ENCODE peak calls at places on chromosomes 16 and 17, in seven cellular contexts. One of them, this sample, is unnamed.

GRCh38 chr16:87145181-87146176 is 171.7 kb downstream of the C16orf95 start:
- DNase-seq in stimulated activated CD8-positive, alpha-beta memory T cell treated with anti-CD3 and anti-CD28 coated beads, Interleukin-7, amount 100 ng/mL, for 48 hours: no peak
- DNase-seq in T-helper 9 cell: no peak
- DNase-seq in NCI-H510A treated with DMSO at 0.1 percent for 48 hours: no peak
- DNase-seq in NCI-H748 treated with DMSO at 0.1 percent for 48 hours: no peak
- DNase-seq in H4: peak
- DNase-seq in uterus: no peak
- DNase-seq in this sample: no peak

GRCh38 chr17:2799653-2800052 is 3.4 kb downstream of the RAP1GAP2 start:
- DNase-seq in stimulated activated CD8-positive, alpha-beta memory T cell treated with anti-CD3 and anti-CD28 coated beads, Interleukin-7, amount 100 ng/mL, for 48 hours: no peak
- DNase-seq in T-helper 9 cell: no peak
- DNase-seq in NCI-H510A treated with DMSO at 0.1 percent for 48 hours: no peak
- DNase-seq in NCI-H748 treated with DMSO at 0.1 percent for 48 hours: no peak
- DNase-seq in H4: no peak
- DNase-seq in uterus: no peak
- DNase-seq in this sample: no peak

GRCh38 chr17:50240876-50241275 is 33.4 kb upstream of the TMEM92 start:
- DNase-seq in stimulated activated CD8-positive, alpha-beta memory T cell treated with anti-CD3 and anti-CD28 coated beads, Interleukin-7, amount 100 ng/mL, for 48 hours: no peak
- DNase-seq in T-helper 9 cell: no peak
- DNase-seq in NCI-H510A treated with DMSO at 0.1 percent for 48 hours: no peak
- DNase-seq in NCI-H748 treated with DMSO at 0.1 percent for 48 hours: no peak
- DNase-seq in H4: no peak
- DNase-seq in uterus: no peak
- DNase-seq in this sample: no peak

GRCh38 chr17:36673637-36674277 is 72.4 kb downstream of the MRM1 start:
- DNase-seq in stimulated activated CD8-positive, alpha-beta memory T cell treated with anti-CD3 and anti-CD28 coated beads, Interleukin-7, amount 100 ng/mL, for 48 hours: no peak
- DNase-seq in T-helper 9 cell: no peak
- DNase-seq in NCI-H510A treated with DMSO at 0.1 percent for 48 hours: no peak
- DNase-seq in NCI-H748 treated with DMSO at 0.1 percent for 48 hours: no peak
- DNase-seq in H4: no peak
- DNase-seq in uterus: no peak
- DNase-seq in this sample: no peak

GRCh38 chr16:90015586-90016338 is 3.5 kb downstream of the DBNDD1 start:
- DNase-seq in stimulated activated CD8-positive, alpha-beta memory T cell treated with anti-CD3 and anti-CD28 coated beads, Interleukin-7, amount 100 ng/mL, for 48 hours: no peak
- DNase-seq in T-helper 9 cell: no peak
- DNase-seq in NCI-H510A treated with DMSO at 0.1 percent for 48 hours: no peak
- DNase-seq in NCI-H748 treated with DMSO at 0.1 percent for 48 hours: no peak
- DNase-seq in H4: no peak
- DNase-seq in uterus: no peak
- DNase-seq in this sample: no peak

GRCh38 chr17:364308-364707 is 11.7 kb upstream of the RPH3AL start:
- DNase-seq in stimulated activated CD8-positive, alpha-beta memory T cell treated with anti-CD3 and anti-CD28 coated beads, Interleukin-7, amount 100 ng/mL, for 48 hours: no peak
- DNase-seq in T-helper 9 cell: no peak
- DNase-seq in NCI-H510A treated with DMSO at 0.1 percent for 48 hours: no peak
- DNase-seq in NCI-H748 treated with DMSO at 0.1 percent for 48 hours: no peak
- DNase-seq in H4: no peak
- DNase-seq in uterus: no peak
- DNase-seq in this sample: no peak

GRCh38 chr16:19559242-19559910 is 3.9 kb downstream of the VPS35L start:
- DNase-seq in stimulated activated CD8-positive, alpha-beta memory T cell treated with anti-CD3 and anti-CD28 coated beads, Interleukin-7, amount 100 ng/mL, for 48 hours: no peak
- DNase-seq in T-helper 9 cell: peak
- DNase-seq in NCI-H510A treated with DMSO at 0.1 percent for 48 hours: peak
- DNase-seq in NCI-H748 treated with DMSO at 0.1 percent for 48 hours: peak
- DNase-seq in H4: peak
- DNase-seq in uterus: no peak
- DNase-seq in this sample: peak

GRCh38 chr17:54527941-54528340 is 372.7 kb upstream of the TOM1L1 start:
- DNase-seq in stimulated activated CD8-positive, alpha-beta memory T cell treated with anti-CD3 and anti-CD28 coated beads, Interleukin-7, amount 100 ng/mL, for 48 hours: no peak
- DNase-seq in T-helper 9 cell: no peak
- DNase-seq in NCI-H510A treated with DMSO at 0.1 percent for 48 hours: no peak
- DNase-seq in NCI-H748 treated with DMSO at 0.1 percent for 48 hours: no peak
- DNase-seq in H4: no peak
- DNase-seq in uterus: no peak
- DNase-seq in this sample: no peak

GRCh38 chr16:57319646-57320045 is 35.2 kb upstream of the PLLP start:
- DNase-seq in stimulated activated CD8-positive, alpha-beta memory T cell treated with anti-CD3 and anti-CD28 coated beads, Interleukin-7, amount 100 ng/mL, for 48 hours: no peak
- DNase-seq in T-helper 9 cell: no peak
- DNase-seq in NCI-H510A treated with DMSO at 0.1 percent for 48 hours: no peak
- DNase-seq in NCI-H748 treated with DMSO at 0.1 percent for 48 hours: no peak
- DNase-seq in H4: no peak
- DNase-seq in uterus: no peak
- DNase-seq in this sample: no peak

GRCh38 chr16:1428511-1428910 is 2.4 kb upstream of the PERCC1 start:
- DNase-seq in stimulated activated CD8-positive, alpha-beta memory T cell treated with anti-CD3 and anti-CD28 coated beads, Interleukin-7, amount 100 ng/mL, for 48 hours: no peak
- DNase-seq in T-helper 9 cell: no peak
- DNase-seq in NCI-H510A treated with DMSO at 0.1 percent for 48 hours: no peak
- DNase-seq in NCI-H748 treated with DMSO at 0.1 percent for 48 hours: no peak
- DNase-seq in H4: no peak
- DNase-seq in uterus: no peak
- DNase-seq in this sample: no peak

GRCh38 chr17:13751485-13751793 is 149.7 kb upstream of the HS3ST3A1 start:
- DNase-seq in stimulated activated CD8-positive, alpha-beta memory T cell treated with anti-CD3 and anti-CD28 coated beads, Interleukin-7, amount 100 ng/mL, for 48 hours: no peak
- DNase-seq in T-helper 9 cell: no peak
- DNase-seq in NCI-H510A treated with DMSO at 0.1 percent for 48 hours: no peak
- DNase-seq in NCI-H748 treated with DMSO at 0.1 percent for 48 hours: no peak
- DNase-seq in H4: no peak
- DNase-seq in uterus: no peak
- DNase-seq in this sample: no peak